ENCODE peak calls at places on chromosomes 1 and 21, in ten cellular contexts. One of them, this sample, is unnamed.

GRCh38 chr1:182229451-182229850 is 162.1 kb downstream of the GLUL start:
- DNase-seq in AG04450: no peak
- DNase-seq in GM03348: no peak
- DNase-seq in EL: no peak
- DNase-seq in activated T-cell treated with anti-CD3 and anti-CD28 coated beads for 24 hours: no peak
- DNase-seq in endodermal cell: no peak
- DNase-seq in GM23248: peak; percentile 39
- DNase-seq in BJ: no peak
- DNase-seq in lower leg skin: no peak
- DNase-seq in NCI-H345: no peak
- DNase-seq in this sample: no peak

GRCh38 chr21:46399686-46400085 is 59.0 kb upstream of the DIP2A start:
- DNase-seq in AG04450: no peak
- DNase-seq in GM03348: no peak
- DNase-seq in EL: no peak
- DNase-seq in activated T-cell treated with anti-CD3 and anti-CD28 coated beads for 24 hours: no peak
- DNase-seq in endodermal cell: no peak
- DNase-seq in GM23248: no peak
- DNase-seq in BJ: no peak
- DNase-seq in lower leg skin: no peak
- DNase-seq in NCI-H345: no peak
- DNase-seq in this sample: no peak

GRCh38 chr1:181062800-181063428 is 25.6 kb upstream of the IER5 start:
- DNase-seq in AG04450: peak; percentile 39
- DNase-seq in GM03348: peak; percentile 61
- DNase-seq in EL: peak; percentile 66
- DNase-seq in activated T-cell treated with anti-CD3 and anti-CD28 coated beads for 24 hours: no peak
- DNase-seq in endodermal cell: no peak
- DNase-seq in GM23248: peak; percentile 89
- DNase-seq in BJ: peak; percentile 60
- DNase-seq in lower leg skin: no peak
- DNase-seq in NCI-H345: no peak
- DNase-seq in this sample: peak; percentile 69

GRCh38 chr1:211912844-211913432 is 82.4 kb upstream of the LPGAT1 start:
- DNase-seq in AG04450: no peak
- DNase-seq in GM03348: no peak
- DNase-seq in EL: no peak
- DNase-seq in activated T-cell treated with anti-CD3 and anti-CD28 coated beads for 24 hours: no peak
- DNase-seq in endodermal cell: no peak
- DNase-seq in GM23248: no peak
- DNase-seq in BJ: no peak
- DNase-seq in lower leg skin: no peak
- DNase-seq in NCI-H345: no peak
- DNase-seq in this sample: no peak

GRCh38 chr1:185825556-185825955 is 91.4 kb downstream of the HMCN1 start:
- DNase-seq in AG04450: no peak
- DNase-seq in GM03348: peak; percentile 18
- DNase-seq in EL: no peak
- DNase-seq in activated T-cell treated with anti-CD3 and anti-CD28 coated beads for 24 hours: no peak
- DNase-seq in endodermal cell: no peak
- DNase-seq in GM23248: peak; percentile 25
- DNase-seq in BJ: peak; percentile 41
- DNase-seq in lower leg skin: no peak
- DNase-seq in NCI-H345: no peak
- DNase-seq in this sample: no peak

GRCh38 chr1:110636149-110636935 is 30.2 kb upstream of the KCNA2 start:
- DNase-seq in AG04450: no peak
- DNase-seq in GM03348: no peak
- DNase-seq in EL: no peak
- DNase-seq in activated T-cell treated with anti-CD3 and anti-CD28 coated beads for 24 hours: no peak
- DNase-seq in endodermal cell: no peak
- DNase-seq in GM23248: no peak
- DNase-seq in BJ: no peak
- DNase-seq in lower leg skin: no peak
- DNase-seq in NCI-H345: no peak
- DNase-seq in this sample: no peak

GRCh38 chr1:117673405-117673804 is 67.6 kb downstream of the TENT5C start:
- DNase-seq in AG04450: no peak
- DNase-seq in GM03348: peak; percentile 67
- DNase-seq in EL: peak; percentile 71
- DNase-seq in activated T-cell treated with anti-CD3 and anti-CD28 coated beads for 24 hours: no peak
- DNase-seq in endodermal cell: no peak
- DNase-seq in GM23248: peak; percentile 86
- DNase-seq in BJ: peak; percentile 24
- DNase-seq in lower leg skin: no peak
- DNase-seq in NCI-H345: no peak
- DNase-seq in this sample: peak; percentile 83

GRCh38 chr1:205440476-205441317 is 15.1 kb downstream of the BLACAT1 start:
- DNase-seq in AG04450: no peak
- DNase-seq in GM03348: no peak
- DNase-seq in EL: peak; percentile 57
- DNase-seq in activated T-cell treated with anti-CD3 and anti-CD28 coated beads for 24 hours: peak; percentile 57
- DNase-seq in endodermal cell: peak; percentile 90
- DNase-seq in GM23248: peak; percentile 14
- DNase-seq in BJ: no peak
- DNase-seq in lower leg skin: no peak
- DNase-seq in NCI-H345: peak; percentile 56
- DNase-seq in this sample: peak; percentile 70

GRCh38 chr21:36749935-36750578 is 51.1 kb downstream of the SIM2 start:
- DNase-seq in AG04450: no peak
- DNase-seq in GM03348: no peak
- DNase-seq in EL: no peak
- DNase-seq in activated T-cell treated with anti-CD3 and anti-CD28 coated beads for 24 hours: no peak
- DNase-seq in endodermal cell: peak; percentile 88
- DNase-seq in GM23248: peak; percentile 40
- DNase-seq in BJ: no peak
- DNase-seq in lower leg skin: no peak
- DNase-seq in NCI-H345: no peak
- DNase-seq in this sample: no peak